ENCODE peak calls at places on chromosomes 6 and 20, in five cellular contexts. I, H, O, B and Y are unnamed samples. For H3K27me3, the result is how much of the 10 kb centered on the place peaks cover.

GRCh38 chr6:170245233-170245992 is 45.5 kb downstream of the DLL1 start:
- DNase-seq in I (no peak), H (no peak), O (no peak), B (no peak), Y (no peak)

GRCh38 chr20:25511183-25511582 is 74.1 kb downstream of the NINL start:
- DNase-seq in I (no peak), H (no peak), O (no peak), B (no peak), Y (no peak)

GRCh38 chr20:34863421-34863965 is 9.2 kb downstream of the GGT7 start:
- DNase-seq in I (peak), H (no peak), O (peak), B (no peak), Y (no peak)

GRCh38 chr6:34248198-34248726 is 544 bp downstream of the SMIM29 start:
- DNase-seq in I (peak), H (peak), O (peak), B (no peak), Y (no peak)

GRCh38 chr6:15023448-15023847 is 222.4 kb upstream of the JARID2 start:
- DNase-seq in I (no peak), H (no peak), O (no peak), B (no peak), Y (no peak)

GRCh38 chr6:13522639-13523038 is 35.2 kb upstream of the GFOD1 start:
- DNase-seq in I (no peak), H (no peak), O (no peak), B (no peak), Y (peak)

GRCh38 chr20:57400262-57400701 is 9.1 kb downstream of the RBM38 start:
- DNase-seq in I (no peak), H (no peak), O (no peak), B (no peak), Y (no peak)

GRCh38 chr6:107345398-107345797 is 114.0 kb downstream of the PDSS2 start:
- DNase-seq in I (no peak), H (no peak), O (no peak), B (no peak), Y (peak)

GRCh38 chr20:24685736-24686135 is 216.3 kb downstream of the SYNDIG1 start:
- DNase-seq in I (no peak), H (no peak), O (no peak), B (no peak), Y (no peak)

GRCh38 chr6:43278524-43279078 is 19.5 kb upstream of the SLC22A7 start:
- DNase-seq in I (no peak), H (no peak), O (no peak), B (no peak), Y (no peak)

GRCh38 chr6:156828280-156828703 is 51.1 kb downstream of the ARID1B start:
- DNase-seq in I (no peak), H (no peak), O (no peak), B (peak), Y (no peak)

GRCh38 chr6:54846243-54846856 is at the start of gene FAM83B:
- DNase-seq in I (peak), H (no peak), O (no peak), B (peak), Y (no peak)

GRCh38 chr6:94510877-94511276 is 1066.5 kb upstream of the MANEA start:
- DNase-seq in I (no peak), H (peak), O (no peak), B (no peak), Y (no peak)

GRCh38 chr6:136657629-136658028 is 107.4 kb upstream of the MAP7 start:
- DNase-seq in I (no peak), H (no peak), O (no peak), B (no peak), Y (no peak)

GRCh38 chr6:25726122-25726911 is 28.2 kb upstream of the SLC17A4 start:
- DNase-seq in I (peak), H (no peak), O (peak), B (no peak), Y (no peak)

GRCh38 chr6:18405477-18406293 is 18.5 kb downstream of the RNF144B start:
- DNase-seq in I (no peak), H (no peak), O (no peak), B (no peak), Y (no peak)

GRCh38 chr6:76694779-76695178 is 622.3 kb upstream of the IMPG1 start:
- DNase-seq in I (no peak), H (no peak), O (no peak), B (no peak), Y (no peak)

GRCh38 chr6:154916857-154917256 is 78.3 kb upstream of the TIAM2 start:
- DNase-seq in I (no peak), H (no peak), O (no peak), B (no peak), Y (no peak)

GRCh38 chr6:21102624-21103023 is 490.9 kb upstream of the SOX4 start:
- DNase-seq in I (no peak), H (no peak), O (no peak), B (no peak), Y (no peak)

GRCh38 chr6:47752801-47753200 is 29.0 kb upstream of the OPN5 start:
- DNase-seq in I (no peak), H (no peak), O (no peak), B (no peak), Y (no peak)

GRCh38 chr20:17533396-17533795 is 2.2 kb upstream of the BFSP1 start:
- DNase-seq in I (peak), H (peak), O (peak), B (peak), Y (peak)

GRCh38 chr20:20060234-20060998 is 8.1 kb downstream of the CFAP61 start:
- DNase-seq in I (no peak), H (no peak), O (no peak), B (no peak), Y (no peak)

GRCh38 chr6:152161501-152161900 is 354.0 kb downstream of the ESR1 start:
- DNase-seq in I (no peak), H (no peak), O (no peak), B (no peak), Y (no peak)

GRCh38 chr6:111113731-111114438 is 26.6 kb downstream of the SLC16A10 start:
- DNase-seq in I (peak), H (peak), O (no peak), B (no peak), Y (no peak)

GRCh38 chr20:8020314-8021079 is 936 bp upstream of the TMX4 start:
- DNase-seq in I (no peak), H (no peak), O (no peak), B (no peak), Y (peak)

GRCh38 chr6:107604549-107604948 is 114.6 kb downstream of the SOBP start:
- DNase-seq in I (peak), H (no peak), O (no peak), B (no peak), Y (no peak)

DNA sequence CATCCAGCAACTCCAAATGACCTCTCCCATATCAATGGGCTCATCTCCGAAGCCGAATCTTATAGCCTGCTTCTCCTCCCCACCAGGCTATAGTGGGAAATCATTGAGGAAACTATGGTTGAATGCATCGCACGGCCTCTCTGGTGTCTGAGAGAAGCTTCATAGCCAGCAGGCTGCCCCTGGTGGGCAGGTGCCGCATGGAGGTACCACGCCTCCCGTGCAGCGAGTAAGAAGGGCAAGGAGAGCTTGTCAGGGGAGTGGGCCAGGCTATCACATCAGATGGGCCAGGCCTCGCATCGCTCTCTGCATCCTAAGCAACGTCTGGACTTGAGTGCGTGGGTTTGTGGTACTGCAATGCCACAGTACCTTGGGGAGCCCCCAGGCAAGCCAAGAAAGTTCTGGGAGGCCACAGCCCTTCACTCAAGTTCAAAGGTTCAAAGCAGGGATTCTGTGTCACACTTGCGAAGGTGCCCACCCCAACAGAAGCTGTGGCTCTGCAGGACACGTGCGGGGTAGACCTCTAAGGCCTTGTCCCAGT is 8.6 kb upstream of the IRF4 start:
- DNase-seq in I (peak), H (no peak), O (no peak), B (no peak), Y (no peak)
- H3K27me3 ChIP-seq in I (under half), H (half or more), O (half or more), B (under half), Y (under half)

DNA sequence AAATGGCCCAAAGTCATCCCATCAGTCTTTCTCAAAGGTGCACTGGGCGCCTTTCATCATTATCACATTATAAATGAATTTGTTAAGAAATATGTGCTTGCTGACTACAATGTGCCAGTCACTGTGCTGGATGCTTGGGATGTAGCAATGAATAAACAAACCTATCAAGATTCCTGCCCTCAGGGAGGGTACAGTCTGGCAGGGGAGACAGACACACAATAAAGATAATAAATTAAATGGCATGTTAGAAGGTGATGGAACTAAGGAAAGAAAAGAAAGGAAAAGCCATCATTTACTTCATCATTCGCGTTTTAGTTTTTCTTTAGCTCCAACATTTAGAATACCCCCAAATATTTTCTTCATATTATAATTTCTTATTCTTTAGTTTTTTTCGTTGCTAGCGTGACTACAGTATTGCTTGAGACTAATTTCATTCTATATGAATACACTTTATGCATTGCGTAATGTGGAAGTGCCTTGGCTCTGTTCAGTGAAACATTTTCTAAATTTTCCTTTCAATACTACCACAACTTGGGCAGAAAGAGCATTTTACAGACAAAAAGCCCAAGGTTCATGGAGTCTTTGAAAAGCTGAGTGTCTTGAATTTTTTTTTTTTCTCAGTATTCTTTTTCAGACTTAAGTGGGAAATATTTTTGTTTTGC is 48.7 kb upstream of the CITED2 start:
- DNase-seq in I (no peak), H (no peak), O (no peak), B (no peak), Y (no peak)
- TF ChIP-seq REST in I (no peak), H (no peak), O (no peak), B (no peak), Y (no peak)

DNA sequence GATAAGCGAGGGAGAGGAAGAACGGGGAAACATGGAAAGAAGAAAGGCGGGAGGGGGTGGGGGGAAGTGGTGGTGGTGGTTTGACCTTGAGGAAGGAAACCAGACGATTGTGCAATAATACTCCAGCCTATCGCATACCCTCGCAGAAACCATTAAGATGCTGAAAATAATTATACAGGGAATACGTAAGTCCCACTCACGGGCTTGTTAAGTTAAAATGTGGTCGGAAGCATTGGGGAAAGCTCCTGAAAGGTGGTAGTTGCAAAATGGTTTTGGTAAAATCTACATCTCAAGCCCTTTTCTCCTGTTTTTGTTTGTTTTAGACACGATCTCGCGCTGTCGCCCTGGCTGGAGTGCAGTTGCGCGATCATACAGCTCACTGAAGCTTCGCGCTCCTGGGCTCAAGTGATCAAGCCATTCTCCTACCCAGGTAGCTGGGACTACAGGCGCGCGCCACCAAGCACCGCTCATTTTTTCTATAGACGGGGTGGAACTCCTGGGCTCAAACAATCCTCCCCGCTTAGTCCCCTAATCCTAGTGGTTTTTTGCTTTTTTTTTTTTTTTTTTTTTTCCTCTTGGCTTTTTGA is 128.9 kb upstream of the ZNF184 start:
- DNase-seq in I (peak), H (no peak), O (peak), B (no peak), Y (no peak)
- H3K27me3 ChIP-seq in I (under half), H (under half), O (under half), B (under half), Y (under half)

GRCh38 chr6:116666869-116667268 is 1.7 kb downstream of the ZUP1 start:
- DNase-seq in I (no peak), H (no peak), O (no peak), B (no peak), Y (no peak)
- TF ChIP-seq REST in I (no peak), H (no peak), O (no peak), B (no peak), Y (no peak)

GRCh38 chr6:98845201-98846020 is 11.0 kb downstream of the POU3F2 start:
- DNase-seq in I (peak), H (peak), O (peak), B (peak), Y (peak)
- H3K27me3 ChIP-seq in I (half or more), H (under half), O (under half), B (under half), Y (half or more)

DNA sequence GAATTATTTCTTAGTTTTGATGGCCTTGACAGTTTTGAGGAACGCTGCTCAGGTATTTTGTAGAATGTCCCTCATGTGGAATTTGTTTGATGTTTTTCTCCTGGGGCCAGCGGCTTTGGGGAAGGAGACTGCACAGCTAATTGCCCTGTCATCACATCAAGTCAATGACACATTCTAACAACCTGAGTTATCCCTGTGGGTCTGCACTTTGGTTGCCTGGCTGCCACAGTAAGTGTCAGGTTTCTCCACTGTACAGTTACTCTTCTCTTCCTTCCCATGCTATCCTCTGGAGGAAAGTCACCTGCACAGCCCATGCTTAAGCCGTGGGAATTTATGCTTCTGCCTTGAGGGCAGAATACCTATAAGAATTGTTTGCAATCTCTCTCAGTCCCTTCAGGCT is 1.4 kb upstream of the TREML4 start:
- DNase-seq in I (no peak), H (no peak), O (no peak), B (no peak), Y (no peak)
- TF ChIP-seq REST in I (no peak), H (no peak), O (no peak), B (no peak), Y (no peak)

GRCh38 chr6:40315055-40315454 is 272.1 kb downstream of the LRFN2 start:
- DNase-seq in I (no peak), H (no peak), O (no peak), B (no peak), Y (no peak)
- H3K27me3 ChIP-seq in I (under half), H (under half), O (under half), B (half or more), Y (under half)

GRCh38 chr6:6746334-6746969 is 157.9 kb downstream of the LY86 start:
- DNase-seq in I (no peak), H (no peak), O (no peak), B (no peak), Y (no peak)
- TF ChIP-seq REST in I (no peak), H (no peak), O (no peak), B (no peak), Y (no peak)